ENCODE peak calls at places on chromosome 18, in eight cellular contexts. I is HCT116, Z is midbrain, E is NCI-H1105 treated with DMSO at 0.1 percent for 48 hours, A is spleen, W is left kidney, H is iris pigment epithelial cell, P is sciatic nerve. S is an unnamed sample.

GRCh38 chr18:48541026-48541746 is 2.4 kb downstream of the CTIF start:
- DNase-seq in I (no peak), Z (peak; percentile 75), E (peak; percentile 51), A (peak; percentile 93), W (peak; percentile 88), H (peak; percentile 84), P (peak; percentile 84), S (peak; percentile 49)

GRCh38 chr18:77858331-77858730 is 608.7 kb downstream of the GALR1 start:
- DNase-seq in I (no peak), Z (no peak), E (peak; percentile 99), A (no peak), W (peak; percentile 93), H (no peak), P (no peak), S (no peak)

GRCh38 chr18:5159080-5159479 is 38.0 kb downstream of the AKAIN1 start:
- DNase-seq in I (no peak), Z (no peak), E (no peak), A (no peak), W (no peak), H (no peak), P (no peak), S (no peak)

GRCh38 chr18:9835112-9835755 is 50.5 kb upstream of the TXNDC2 start:
- DNase-seq in I (no peak), Z (no peak), E (peak; percentile 6), A (no peak), W (peak; percentile 85), H (no peak), P (no peak), S (no peak)

GRCh38 chr18:75563150-75563549 is 135.6 kb upstream of the SMIM21 start:
- DNase-seq in I (no peak), Z (no peak), E (no peak), A (no peak), W (no peak), H (no peak), P (no peak), S (no peak)

GRCh38 chr18:26555804-26556553 is 7.6 kb upstream of the KCTD1 start:
- DNase-seq in I (no peak), Z (no peak), E (no peak), A (no peak), W (no peak), H (no peak), P (no peak), S (no peak)

GRCh38 chr18:34097312-34097711 is 127.4 kb downstream of the NOL4 start:
- DNase-seq in I (no peak), Z (no peak), E (peak; percentile 48), A (no peak), W (no peak), H (peak; percentile 33), P (no peak), S (no peak)

GRCh38 chr18:55272510-55273243 is 313.4 kb upstream of the CCDC68 start:
- DNase-seq in I (no peak), Z (peak; percentile 8), E (no peak), A (no peak), W (no peak), H (peak; percentile 38), P (no peak), S (no peak)

GRCh38 chr18:62637403-62637802 is 77.9 kb upstream of the PHLPP1 start:
- DNase-seq in I (no peak), Z (no peak), E (no peak), A (no peak), W (no peak), H (no peak), P (no peak), S (no peak)

GRCh38 chr18:46916551-46917107 is 678 bp downstream of the PIAS2 start:
- DNase-seq in I (no peak), Z (peak; percentile 59), E (peak; percentile 56), A (no peak), W (no peak), H (peak; percentile 41), P (no peak), S (peak; percentile 3)

GRCh38 chr18:69817335-69817935 is 130.2 kb downstream of the CD226 start:
- DNase-seq in I (no peak), Z (no peak), E (no peak), A (no peak), W (peak; percentile 23), H (peak; percentile 57), P (no peak), S (no peak)

GRCh38 chr18:36903215-36903928 is 74.4 kb downstream of the KIAA1328 start:
- DNase-seq in I (no peak), Z (no peak), E (no peak), A (no peak), W (no peak), H (peak; percentile 45), P (no peak), S (no peak)

GRCh38 chr18:34787931-34788532 is 77.9 kb downstream of the DTNA start:
- DNase-seq in I (peak; percentile 59), Z (peak; percentile 84), E (peak; percentile 82), A (no peak), W (peak; percentile 75), H (peak; percentile 61), P (no peak), S (peak; percentile 78)

GRCh38 chr18:69839989-69840388 is 107.7 kb downstream of the CD226 start:
- DNase-seq in I (no peak), Z (no peak), E (no peak), A (no peak), W (no peak), H (no peak), P (no peak), S (no peak)

GRCh38 chr18:38539373-38539772 is 973.8 kb upstream of the CELF4 start:
- DNase-seq in I (no peak), Z (no peak), E (no peak), A (no peak), W (no peak), H (no peak), P (no peak), S (no peak)

GRCh38 chr18:31275722-31276463 is 42.1 kb upstream of the DSG1 start:
- DNase-seq in I (peak; percentile 18), Z (no peak), E (no peak), A (no peak), W (no peak), H (no peak), P (no peak), S (no peak)

GRCh38 chr18:6487027-6487426 is 72.3 kb upstream of the L3MBTL4 start:
- DNase-seq in I (no peak), Z (no peak), E (no peak), A (no peak), W (no peak), H (no peak), P (no peak), S (peak; percentile 32)

GRCh38 chr18:36829362-36830140 is 624 bp downstream of the KIAA1328 start:
- DNase-seq in I (no peak), Z (peak; percentile 70), E (peak; percentile 33), A (no peak), W (no peak), H (peak; percentile 40), P (peak; percentile 63), S (peak; percentile 34)

GRCh38 chr18:6370886-6371635 is 43.6 kb downstream of the L3MBTL4 start:
- DNase-seq in I (no peak), Z (no peak), E (peak; percentile 87), A (no peak), W (peak; percentile 71), H (no peak), P (no peak), S (no peak)

GRCh38 chr18:78406743-78407455 is 572.7 kb upstream of the SALL3 start:
- DNase-seq in I (no peak), Z (no peak), E (peak; percentile 7), A (peak; percentile 55), W (peak; percentile 40), H (no peak), P (no peak), S (peak; percentile 4)

GRCh38 chr18:75455249-75456183 is 28.0 kb upstream of the SMIM21 start:
- DNase-seq in I (no peak), Z (peak; percentile 8), E (no peak), A (no peak), W (peak; percentile 80), H (peak; percentile 21), P (peak; percentile 64), S (no peak)

GRCh38 chr18:76460482-76460881 is 34.6 kb downstream of the ZNF516 start:
- DNase-seq in I (no peak), Z (no peak), E (no peak), A (no peak), W (no peak), H (no peak), P (no peak), S (no peak)

GRCh38 chr18:61765097-61765496 is 127.7 kb downstream of the RNF152 start:
- DNase-seq in I (no peak), Z (no peak), E (no peak), A (no peak), W (peak; percentile 39), H (peak; percentile 80), P (no peak), S (no peak)

GRCh38 chr18:23356915-23357421 is 96.1 kb upstream of the RIOK3 start:
- DNase-seq in I (no peak), Z (no peak), E (no peak), A (no peak), W (peak; percentile 24), H (peak; percentile 64), P (no peak), S (no peak)

GRCh38 chr18:13513015-13513414 is 213.3 kb downstream of the FAM210A start:
- DNase-seq in I (no peak), Z (no peak), E (peak; percentile 18), A (no peak), W (peak; percentile 80), H (peak; percentile 25), P (no peak), S (peak; percentile 47)

GRCh38 chr18:21341141-21341540 is 99.1 kb downstream of the GREB1L start:
- DNase-seq in I (no peak), Z (no peak), E (no peak), A (no peak), W (no peak), H (peak; percentile 6), P (no peak), S (no peak)

GRCh38 chr18:58887613-58887963 is 22.9 kb downstream of the ZNF532 start:
- DNase-seq in I (no peak), Z (peak; percentile 54), E (no peak), A (peak; percentile 88), W (peak; percentile 37), H (peak; percentile 85), P (peak; percentile 81), S (no peak)

GRCh38 chr18:12890500-12890899 is 6.5 kb upstream of the PTPN2 start:
- DNase-seq in I (no peak), Z (no peak), E (no peak), A (no peak), W (no peak), H (peak; percentile 21), P (no peak), S (no peak)

GRCh38 chr18:48028716-48029115 is 98.3 kb upstream of the SMAD2 start:
- DNase-seq in I (no peak), Z (no peak), E (no peak), A (peak; percentile 59), W (no peak), H (no peak), P (peak; percentile 50), S (no peak)

GRCh38 chr18:8800445-8800844 is 95.1 kb downstream of the MTCL1 start:
- DNase-seq in I (peak; percentile 73), Z (no peak), E (no peak), A (no peak), W (peak; percentile 56), H (peak; percentile 97), P (no peak), S (no peak)